ENCODE peak calls at places on chromosome 1, in four cellular contexts. One of them, this sample, is unnamed.

GRCh38 chr1:222283147-222283768 is 264.6 kb downstream of the HHIPL2 start:
- DNase-seq in activated naive CD8-positive, alpha-beta T cell treated with anti-CD3 and anti-CD28 coated beads, Interleukin-2, amount 10 ng/mL, durations not matched to agents 7 days and 5 days: no peak
- DNase-seq in NCI-H345: no peak
- DNase-seq in ureter: no peak
- DNase-seq in this sample: no peak

GRCh38 chr1:27544818-27545612 is 55.0 kb upstream of the WASF2 start:
- DNase-seq in activated naive CD8-positive, alpha-beta T cell treated with anti-CD3 and anti-CD28 coated beads, Interleukin-2, amount 10 ng/mL, durations not matched to agents 7 days and 5 days: no peak
- DNase-seq in ureter: no peak
- DNase-seq in NCI-H345: no peak
- DNase-seq in this sample: no peak

GRCh38 chr1:154837679-154838171 is 32.4 kb downstream of the KCNN3 start:
- DNase-seq in activated naive CD8-positive, alpha-beta T cell treated with anti-CD3 and anti-CD28 coated beads, Interleukin-2, amount 10 ng/mL, durations not matched to agents 7 days and 5 days: no peak
- DNase-seq in NCI-H345: peak
- DNase-seq in ureter: peak
- DNase-seq in this sample: peak

GRCh38 chr1:151011154-151011850 is 3.1 kb downstream of the PRUNE1 start:
- DNase-seq in ureter: no peak
- DNase-seq in activated naive CD8-positive, alpha-beta T cell treated with anti-CD3 and anti-CD28 coated beads, Interleukin-2, amount 10 ng/mL, durations not matched to agents 7 days and 5 days: no peak
- DNase-seq in NCI-H345: no peak
- DNase-seq in this sample: no peak

GRCh38 chr1:11804666-11805453 is 904 bp downstream of the MTHFR start:
- DNase-seq in ureter: peak
- DNase-seq in NCI-H345: peak
- DNase-seq in activated naive CD8-positive, alpha-beta T cell treated with anti-CD3 and anti-CD28 coated beads, Interleukin-2, amount 10 ng/mL, durations not matched to agents 7 days and 5 days: no peak
- DNase-seq in this sample: peak

GRCh38 chr1:207754011-207754410 is 2.2 kb downstream of the CD46 start:
- DNase-seq in ureter: no peak
- DNase-seq in NCI-H345: no peak
- DNase-seq in activated naive CD8-positive, alpha-beta T cell treated with anti-CD3 and anti-CD28 coated beads, Interleukin-2, amount 10 ng/mL, durations not matched to agents 7 days and 5 days: no peak
- DNase-seq in this sample: no peak

GRCh38 chr1:244866355-244866754 is 2.0 kb upstream of the HNRNPU start:
- DNase-seq in ureter: no peak
- DNase-seq in activated naive CD8-positive, alpha-beta T cell treated with anti-CD3 and anti-CD28 coated beads, Interleukin-2, amount 10 ng/mL, durations not matched to agents 7 days and 5 days: no peak
- DNase-seq in NCI-H345: no peak
- DNase-seq in this sample: no peak

GRCh38 chr1:77347646-77348045 is 65.8 kb downstream of the AK5 start:
- DNase-seq in NCI-H345: no peak
- DNase-seq in ureter: no peak
- DNase-seq in activated naive CD8-positive, alpha-beta T cell treated with anti-CD3 and anti-CD28 coated beads, Interleukin-2, amount 10 ng/mL, durations not matched to agents 7 days and 5 days: no peak
- DNase-seq in this sample: no peak

GRCh38 chr1:212401838-212402582 is 12.7 kb downstream of the PACC1 start:
- DNase-seq in ureter: no peak
- DNase-seq in NCI-H345: no peak
- DNase-seq in activated naive CD8-positive, alpha-beta T cell treated with anti-CD3 and anti-CD28 coated beads, Interleukin-2, amount 10 ng/mL, durations not matched to agents 7 days and 5 days: no peak
- DNase-seq in this sample: no peak

GRCh38 chr1:16386454-16387113 is 19.5 kb downstream of the SZRD1 start:
- DNase-seq in ureter: no peak
- DNase-seq in activated naive CD8-positive, alpha-beta T cell treated with anti-CD3 and anti-CD28 coated beads, Interleukin-2, amount 10 ng/mL, durations not matched to agents 7 days and 5 days: no peak
- DNase-seq in NCI-H345: no peak
- DNase-seq in this sample: no peak

GRCh38 chr1:108559215-108560142 is at the start of gene EEIG2:
- DNase-seq in activated naive CD8-positive, alpha-beta T cell treated with anti-CD3 and anti-CD28 coated beads, Interleukin-2, amount 10 ng/mL, durations not matched to agents 7 days and 5 days: peak
- DNase-seq in NCI-H345: peak
- DNase-seq in ureter: peak
- DNase-seq in this sample: peak

GRCh38 chr1:64680601-64681000 is 64.3 kb upstream of the RAVER2 start:
- DNase-seq in NCI-H345: no peak
- DNase-seq in ureter: no peak
- DNase-seq in activated naive CD8-positive, alpha-beta T cell treated with anti-CD3 and anti-CD28 coated beads, Interleukin-2, amount 10 ng/mL, durations not matched to agents 7 days and 5 days: no peak
- DNase-seq in this sample: no peak

GRCh38 chr1:77948841-77949424 is 29.9 kb downstream of the FUBP1 start:
- DNase-seq in ureter: no peak
- DNase-seq in activated naive CD8-positive, alpha-beta T cell treated with anti-CD3 and anti-CD28 coated beads, Interleukin-2, amount 10 ng/mL, durations not matched to agents 7 days and 5 days: no peak
- DNase-seq in NCI-H345: no peak
- DNase-seq in this sample: no peak

GRCh38 chr1:202709276-202710041 is 795 bp downstream of the SYT2 start:
- DNase-seq in ureter: no peak
- DNase-seq in NCI-H345: no peak
- DNase-seq in activated naive CD8-positive, alpha-beta T cell treated with anti-CD3 and anti-CD28 coated beads, Interleukin-2, amount 10 ng/mL, durations not matched to agents 7 days and 5 days: no peak
- DNase-seq in this sample: no peak

GRCh38 chr1:41953291-41953690 is 34.6 kb upstream of the HIVEP3 start:
- DNase-seq in ureter: no peak
- DNase-seq in NCI-H345: no peak
- DNase-seq in activated naive CD8-positive, alpha-beta T cell treated with anti-CD3 and anti-CD28 coated beads, Interleukin-2, amount 10 ng/mL, durations not matched to agents 7 days and 5 days: no peak
- DNase-seq in this sample: no peak

GRCh38 chr1:147837129-147837776 is 65.3 kb upstream of the GJA8 start:
- DNase-seq in activated naive CD8-positive, alpha-beta T cell treated with anti-CD3 and anti-CD28 coated beads, Interleukin-2, amount 10 ng/mL, durations not matched to agents 7 days and 5 days: no peak
- DNase-seq in ureter: no peak
- DNase-seq in NCI-H345: no peak
- DNase-seq in this sample: no peak

GRCh38 chr1:27349784-27350672 is 8.2 kb downstream of the SYTL1 start:
- DNase-seq in ureter: no peak
- DNase-seq in activated naive CD8-positive, alpha-beta T cell treated with anti-CD3 and anti-CD28 coated beads, Interleukin-2, amount 10 ng/mL, durations not matched to agents 7 days and 5 days: no peak
- DNase-seq in NCI-H345: peak
- DNase-seq in this sample: peak

GRCh38 chr1:8349961-8350360 is 32.0 kb downstream of the SLC45A1 start:
- DNase-seq in ureter: no peak
- DNase-seq in activated naive CD8-positive, alpha-beta T cell treated with anti-CD3 and anti-CD28 coated beads, Interleukin-2, amount 10 ng/mL, durations not matched to agents 7 days and 5 days: peak
- DNase-seq in NCI-H345: peak
- DNase-seq in this sample: peak

GRCh38 chr1:86913399-86913895 is 479 bp downstream of the SELENOF start:
- DNase-seq in activated naive CD8-positive, alpha-beta T cell treated with anti-CD3 and anti-CD28 coated beads, Interleukin-2, amount 10 ng/mL, durations not matched to agents 7 days and 5 days: no peak
- DNase-seq in ureter: peak
- DNase-seq in NCI-H345: peak
- DNase-seq in this sample: peak

GRCh38 chr1:209405183-209405823 is 178.2 kb upstream of the CAMK1G start:
- DNase-seq in ureter: no peak
- DNase-seq in activated naive CD8-positive, alpha-beta T cell treated with anti-CD3 and anti-CD28 coated beads, Interleukin-2, amount 10 ng/mL, durations not matched to agents 7 days and 5 days: no peak
- DNase-seq in NCI-H345: no peak
- DNase-seq in this sample: no peak

GRCh38 chr1:51294566-51295184 is 35.7 kb downstream of the TTC39A start:
- DNase-seq in NCI-H345: no peak
- DNase-seq in ureter: no peak
- DNase-seq in activated naive CD8-positive, alpha-beta T cell treated with anti-CD3 and anti-CD28 coated beads, Interleukin-2, amount 10 ng/mL, durations not matched to agents 7 days and 5 days: no peak
- DNase-seq in this sample: no peak

GRCh38 chr1:6275826-6276764 is 15.2 kb upstream of the GPR153 start:
- DNase-seq in activated naive CD8-positive, alpha-beta T cell treated with anti-CD3 and anti-CD28 coated beads, Interleukin-2, amount 10 ng/mL, durations not matched to agents 7 days and 5 days: no peak
- DNase-seq in NCI-H345: no peak
- DNase-seq in ureter: peak
- DNase-seq in this sample: peak

GRCh38 chr1:44811714-44812151 is 3.4 kb downstream of the BTBD19 start:
- DNase-seq in ureter: no peak
- DNase-seq in activated naive CD8-positive, alpha-beta T cell treated with anti-CD3 and anti-CD28 coated beads, Interleukin-2, amount 10 ng/mL, durations not matched to agents 7 days and 5 days: peak
- DNase-seq in NCI-H345: no peak
- DNase-seq in this sample: no peak

GRCh38 chr1:30895942-30896660 is 12.5 kb downstream of the SDC3 start:
- DNase-seq in ureter: no peak
- DNase-seq in activated naive CD8-positive, alpha-beta T cell treated with anti-CD3 and anti-CD28 coated beads, Interleukin-2, amount 10 ng/mL, durations not matched to agents 7 days and 5 days: no peak
- DNase-seq in NCI-H345: no peak
- DNase-seq in this sample: no peak

GRCh38 chr1:231040019-231040799 is at the start of gene FAM89A:
- DNase-seq in activated naive CD8-positive, alpha-beta T cell treated with anti-CD3 and anti-CD28 coated beads, Interleukin-2, amount 10 ng/mL, durations not matched to agents 7 days and 5 days: peak
- DNase-seq in NCI-H345: peak
- DNase-seq in ureter: peak
- DNase-seq in this sample: no peak

GRCh38 chr1:207999274-207999915 is 88.5 kb upstream of the CD34 start:
- DNase-seq in activated naive CD8-positive, alpha-beta T cell treated with anti-CD3 and anti-CD28 coated beads, Interleukin-2, amount 10 ng/mL, durations not matched to agents 7 days and 5 days: no peak
- DNase-seq in ureter: no peak
- DNase-seq in NCI-H345: no peak
- DNase-seq in this sample: no peak

GRCh38 chr1:45205910-45206721 is at the start of gene ZSWIM5:
- DNase-seq in activated naive CD8-positive, alpha-beta T cell treated with anti-CD3 and anti-CD28 coated beads, Interleukin-2, amount 10 ng/mL, durations not matched to agents 7 days and 5 days: peak
- DNase-seq in ureter: peak
- DNase-seq in NCI-H345: peak
- DNase-seq in this sample: peak

GRCh38 chr1:155514582-155515187 is 47.9 kb downstream of the ASH1L start:
- DNase-seq in ureter: no peak
- DNase-seq in NCI-H345: no peak
- DNase-seq in activated naive CD8-positive, alpha-beta T cell treated with anti-CD3 and anti-CD28 coated beads, Interleukin-2, amount 10 ng/mL, durations not matched to agents 7 days and 5 days: no peak
- DNase-seq in this sample: no peak

GRCh38 chr1:73898540-73898939 is 299.4 kb downstream of the LRRIQ3 start:
- DNase-seq in activated naive CD8-positive, alpha-beta T cell treated with anti-CD3 and anti-CD28 coated beads, Interleukin-2, amount 10 ng/mL, durations not matched to agents 7 days and 5 days: no peak
- DNase-seq in ureter: no peak
- DNase-seq in NCI-H345: no peak
- DNase-seq in this sample: no peak

GRCh38 chr1:95169544-95169943 is 52.4 kb downstream of the TLCD4 start:
- DNase-seq in activated naive CD8-positive, alpha-beta T cell treated with anti-CD3 and anti-CD28 coated beads, Interleukin-2, amount 10 ng/mL, durations not matched to agents 7 days and 5 days: no peak
- DNase-seq in ureter: no peak
- DNase-seq in NCI-H345: no peak
- DNase-seq in this sample: no peak

GRCh38 chr1:55504306-55504706 is 289.1 kb upstream of the USP24 start:
- DNase-seq in NCI-H345: no peak
- DNase-seq in ureter: peak
- DNase-seq in activated naive CD8-positive, alpha-beta T cell treated with anti-CD3 and anti-CD28 coated beads, Interleukin-2, amount 10 ng/mL, durations not matched to agents 7 days and 5 days: no peak
- DNase-seq in this sample: no peak

GRCh38 chr1:159964144-159964543 is 10.1 kb upstream of the SLAMF9 start:
- DNase-seq in ureter: no peak
- DNase-seq in NCI-H345: no peak
- DNase-seq in activated naive CD8-positive, alpha-beta T cell treated with anti-CD3 and anti-CD28 coated beads, Interleukin-2, amount 10 ng/mL, durations not matched to agents 7 days and 5 days: no peak
- DNase-seq in this sample: no peak

GRCh38 chr1:15504436-15504835 is 19.6 kb downstream of the CASP9 start:
- DNase-seq in activated naive CD8-positive, alpha-beta T cell treated with anti-CD3 and anti-CD28 coated beads, Interleukin-2, amount 10 ng/mL, durations not matched to agents 7 days and 5 days: no peak
- DNase-seq in ureter: no peak
- DNase-seq in NCI-H345: no peak
- DNase-seq in this sample: no peak

This sample was measured in NCI-H510A treated with DMSO at 0.1 percent for 48 hours.